ENCODE peak calls at places on chromosomes 1 and 21, in four cellular contexts. One of them, this sample, is unnamed.

GRCh38 chr21:44428281-44428942 is 26.9 kb upstream of the LRRC3 start:
- DNase-seq in HCT116: peak; percentile 89
- DNase-seq in K562: peak; percentile 70
- DNase-seq in HepG2: peak; percentile 26
- DNase-seq in this sample: no peak

GRCh38 chr1:58844176-58844575 is 60.3 kb upstream of the JUN start:
- DNase-seq in HCT116: no peak
- DNase-seq in K562: no peak
- DNase-seq in HepG2: no peak
- DNase-seq in this sample: no peak

GRCh38 chr1:192550922-192551534 is 24.5 kb upstream of the RGS1 start:
- DNase-seq in HCT116: peak; percentile 16
- DNase-seq in K562: no peak
- DNase-seq in HepG2: no peak
- DNase-seq in this sample: no peak

GRCh38 chr1:92989936-92990582 is 28.8 kb upstream of the DIPK1A start:
- DNase-seq in HCT116: no peak
- DNase-seq in K562: peak; percentile 23
- DNase-seq in HepG2: no peak
- DNase-seq in this sample: no peak

GRCh38 chr1:20194770-20195463 is 8.6 kb upstream of the PLA2G2C start:
- DNase-seq in HCT116: peak; percentile 56
- DNase-seq in K562: peak; percentile 90
- DNase-seq in HepG2: peak; percentile 44
- DNase-seq in this sample: peak; percentile 35

GRCh38 chr1:212256404-212256803 is 28.8 kb upstream of the PPP2R5A start:
- DNase-seq in HCT116: no peak
- DNase-seq in K562: no peak
- DNase-seq in HepG2: no peak
- DNase-seq in this sample: no peak

GRCh38 chr1:242002072-242002471 is 3.2 kb upstream of the MAP1LC3C start:
- DNase-seq in HCT116: no peak
- DNase-seq in K562: no peak
- DNase-seq in HepG2: no peak
- DNase-seq in this sample: no peak

GRCh38 chr1:232377494-232377770 is 252.5 kb downstream of the SIPA1L2 start:
- DNase-seq in HCT116: peak; percentile 63
- DNase-seq in K562: no peak
- DNase-seq in HepG2: peak; percentile 12
- DNase-seq in this sample: no peak

GRCh38 chr1:212488436-212489283 is 55.9 kb downstream of the NENF start:
- DNase-seq in HCT116: no peak
- DNase-seq in K562: peak; percentile 39
- DNase-seq in HepG2: peak; percentile 12
- DNase-seq in this sample: peak; percentile 80

GRCh38 chr1:6690186-6690585 is 11.4 kb downstream of the DNAJC11 start:
- DNase-seq in HCT116: no peak
- DNase-seq in K562: no peak
- DNase-seq in HepG2: no peak
- DNase-seq in this sample: no peak

GRCh38 chr1:232767381-232768074 is 37.7 kb upstream of the MAP10 start:
- DNase-seq in HCT116: peak; percentile 10
- DNase-seq in K562: no peak
- DNase-seq in HepG2: no peak
- DNase-seq in this sample: peak; percentile 20

GRCh38 chr1:36223373-36223995 is 759 bp upstream of the THRAP3 start:
- DNase-seq in HCT116: no peak
- DNase-seq in K562: peak; percentile 82
- DNase-seq in HepG2: no peak
- DNase-seq in this sample: peak; percentile 18

GRCh38 chr1:169885207-169885606 is 8.5 kb downstream of the SCYL3 start:
- DNase-seq in HCT116: no peak
- DNase-seq in K562: no peak
- DNase-seq in HepG2: no peak
- DNase-seq in this sample: no peak

GRCh38 chr1:35660581-35661473 is 19.5 kb upstream of the PSMB2 start:
- DNase-seq in HCT116: no peak
- DNase-seq in K562: peak; percentile 65
- DNase-seq in HepG2: no peak
- DNase-seq in this sample: no peak

GRCh38 chr1:225467193-225468020 is 39.6 kb upstream of the LBR start:
- DNase-seq in HCT116: no peak
- DNase-seq in K562: peak; percentile 42
- DNase-seq in HepG2: no peak
- DNase-seq in this sample: no peak

GRCh38 chr21:45309069-45309521 is 21.4 kb upstream of the POFUT2 start:
- DNase-seq in HCT116: no peak
- DNase-seq in K562: peak; percentile 82
- DNase-seq in HepG2: peak; percentile 69
- DNase-seq in this sample: no peak

GRCh38 chr1:13781907-13782633 is 82.1 kb downstream of the PRDM2 start:
- DNase-seq in HCT116: no peak
- DNase-seq in K562: no peak
- DNase-seq in HepG2: no peak
- DNase-seq in this sample: no peak

GRCh38 chr1:204858381-204858821 is 12.3 kb upstream of the NFASC start:
- DNase-seq in HCT116: no peak
- DNase-seq in K562: no peak
- DNase-seq in HepG2: no peak
- DNase-seq in this sample: no peak

GRCh38 chr1:18160290-18160942 is 52.8 kb downstream of the IGSF21 start:
- DNase-seq in HCT116: no peak
- DNase-seq in K562: no peak
- DNase-seq in HepG2: no peak
- DNase-seq in this sample: no peak

GRCh38 chr1:156958247-156958714 is 37.8 kb downstream of the LRRC71 start:
- DNase-seq in HCT116: no peak
- DNase-seq in K562: peak; percentile 94
- DNase-seq in HepG2: no peak
- DNase-seq in this sample: no peak

GRCh38 chr1:89005286-89006151 is 13.1 kb upstream of the KYAT3 start:
- DNase-seq in HCT116: no peak
- DNase-seq in K562: no peak
- DNase-seq in HepG2: no peak
- DNase-seq in this sample: no peak

GRCh38 chr1:211356723-211357418 is 30.2 kb downstream of the TRAF5 start:
- DNase-seq in HCT116: no peak
- DNase-seq in K562: no peak
- DNase-seq in HepG2: no peak
- DNase-seq in this sample: no peak

GRCh38 chr1:181296180-181296579 is 187.1 kb upstream of the CACNA1E start:
- DNase-seq in HCT116: no peak
- DNase-seq in K562: no peak
- DNase-seq in HepG2: no peak
- DNase-seq in this sample: no peak

GRCh38 chr1:20380616-20381035 is 90.0 kb downstream of the VWA5B1 start:
- DNase-seq in HCT116: peak; percentile 23
- DNase-seq in K562: no peak
- DNase-seq in HepG2: no peak
- DNase-seq in this sample: no peak

GRCh38 chr1:17109897-17110554 is 9.2 kb downstream of the PADI2 start:
- DNase-seq in HCT116: no peak
- DNase-seq in K562: no peak
- DNase-seq in HepG2: no peak
- DNase-seq in this sample: no peak

GRCh38 chr1:182217071-182217470 is 155.6 kb upstream of the ZNF648 start:
- DNase-seq in HCT116: peak; percentile 23
- DNase-seq in K562: no peak
- DNase-seq in HepG2: no peak
- DNase-seq in this sample: no peak

GRCh38 chr21:35217504-35218060 is 168.5 kb upstream of the RUNX1 start:
- DNase-seq in HCT116: peak; percentile 98
- DNase-seq in K562: no peak
- DNase-seq in HepG2: peak; percentile 10
- DNase-seq in this sample: peak; percentile 79

GRCh38 chr1:158003409-158003805 is 10.0 kb downstream of the KIRREL1 start:
- DNase-seq in HCT116: no peak
- DNase-seq in K562: no peak
- DNase-seq in HepG2: no peak
- DNase-seq in this sample: no peak

GRCh38 chr1:177914603-177915002 is 55.3 kb downstream of the SEC16B start:
- DNase-seq in HCT116: no peak
- DNase-seq in K562: no peak
- DNase-seq in HepG2: peak; percentile 36
- DNase-seq in this sample: no peak

GRCh38 chr21:46049890-46050650 is 47.8 kb upstream of the COL6A2 start:
- DNase-seq in HCT116: no peak
- DNase-seq in K562: no peak
- DNase-seq in HepG2: no peak
- DNase-seq in this sample: no peak

GRCh38 chr21:29228306-29228705 is 70.4 kb upstream of the BACH1 start:
- DNase-seq in HCT116: no peak
- DNase-seq in K562: no peak
- DNase-seq in HepG2: no peak
- DNase-seq in this sample: no peak

GRCh38 chr1:207495816-207496792 is at the start of gene CR1:
- DNase-seq in HCT116: no peak
- DNase-seq in K562: peak; percentile 27
- DNase-seq in HepG2: no peak
- DNase-seq in this sample: no peak

GRCh38 chr1:212341090-212341489 is 55.9 kb downstream of the PPP2R5A start:
- DNase-seq in HCT116: no peak
- DNase-seq in K562: no peak
- DNase-seq in HepG2: no peak
- DNase-seq in this sample: no peak

GRCh38 chr21:34365794-34366193 is 2.0 kb downstream of the KCNE2 start:
- DNase-seq in HCT116: no peak
- DNase-seq in K562: no peak
- DNase-seq in HepG2: peak; percentile 17
- DNase-seq in this sample: no peak

GRCh38 chr21:43943512-43944110 is 68.5 kb upstream of the TRAPPC10 start:
- DNase-seq in HCT116: no peak
- DNase-seq in K562: no peak
- DNase-seq in HepG2: no peak
- DNase-seq in this sample: no peak

GRCh38 chr1:33161061-33161681 is 20.7 kb downstream of the TRIM62 start:
- DNase-seq in HCT116: no peak
- DNase-seq in K562: no peak
- DNase-seq in HepG2: no peak
- DNase-seq in this sample: no peak

DNA sequence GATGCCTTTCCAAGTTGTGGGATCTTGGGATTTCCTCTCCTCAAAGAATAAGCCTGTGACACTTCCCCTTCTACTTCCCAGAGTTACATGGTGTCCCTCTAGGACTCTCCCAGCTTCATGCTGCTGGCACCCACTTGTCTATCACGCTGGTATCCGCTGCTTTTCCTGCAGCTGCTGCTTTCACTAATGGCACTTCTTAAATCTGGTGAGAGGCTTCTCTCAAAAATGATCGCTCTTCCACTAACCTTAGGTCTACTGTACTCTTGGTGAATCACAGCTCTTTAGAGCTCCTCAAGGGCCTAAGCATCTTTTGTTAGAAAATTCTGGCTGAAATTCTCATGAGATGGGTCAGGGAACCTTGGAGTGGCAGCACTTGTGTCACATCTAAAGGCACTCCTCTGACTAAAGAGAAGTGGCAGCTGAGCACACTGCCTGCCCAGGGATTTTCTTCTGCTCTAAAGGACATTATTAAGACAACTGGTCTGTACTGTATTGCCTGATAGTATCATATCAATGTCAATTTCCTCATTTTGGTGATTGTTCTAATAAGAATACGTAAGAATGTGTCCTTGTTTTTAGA is 32.1 kb downstream of the ZMYND12 start:
- DNase-seq in HCT116: no peak
- DNase-seq in K562: no peak
- DNase-seq in HepG2: no peak
- DNase-seq in this sample: no peak
- H3K4me3 ChIP-seq in HCT116: no peak overlapping the region
- H3K4me3 ChIP-seq in K562: no peak overlapping the region
- H3K4me3 ChIP-seq in HepG2: no peak overlapping the region
- H3K4me3 ChIP-seq in this sample: no peak overlapping the region

GRCh38 chr1:25094229-25094628 is 138.1 kb downstream of the SYF2 start:
- DNase-seq in HCT116: no peak
- DNase-seq in K562: no peak
- DNase-seq in HepG2: no peak
- DNase-seq in this sample: no peak

GRCh38 chr1:25095635-25096200 is 136.6 kb downstream of the SYF2 start:
- DNase-seq in HCT116: no peak
- DNase-seq in K562: no peak
- DNase-seq in HepG2: no peak
- DNase-seq in this sample: no peak

GRCh38 chr1:25091671-25092070 is 140.6 kb downstream of the SYF2 start:
- DNase-seq in HCT116: no peak
- DNase-seq in K562: no peak
- DNase-seq in HepG2: no peak
- DNase-seq in this sample: no peak

GRCh38 chr1:25096307-25097150 is 135.8 kb downstream of the SYF2 start:
- DNase-seq in HCT116: no peak
- DNase-seq in K562: no peak
- DNase-seq in HepG2: no peak
- DNase-seq in this sample: no peak

DNA sequence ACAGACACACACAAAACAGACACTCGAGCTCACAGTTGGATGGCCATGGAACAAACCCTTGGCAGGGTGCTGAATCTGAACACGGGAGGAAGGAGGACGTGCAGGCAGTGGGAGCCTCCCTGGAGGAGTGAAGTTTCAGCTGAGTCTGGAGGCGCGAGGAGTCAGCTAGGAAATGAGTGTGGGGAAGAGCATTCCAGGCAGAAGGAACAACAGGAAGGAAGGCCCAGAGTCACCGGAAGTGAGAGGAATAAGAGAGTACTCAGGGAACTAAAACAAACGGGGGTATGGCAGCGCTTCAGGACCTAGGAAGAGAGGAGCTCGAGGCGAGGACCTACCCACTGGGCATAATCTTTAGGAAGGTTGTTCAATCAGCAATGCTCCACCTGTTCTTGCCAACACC is 137.3 kb downstream of the SYF2 start:
- DNase-seq in HCT116: no peak
- DNase-seq in K562: no peak
- DNase-seq in HepG2: no peak
- DNase-seq in this sample: no peak
- H3K27me3 ChIP-seq in HCT116: no peaks in the 10 kb centered on the region
- H3K27me3 ChIP-seq in K562: peaks cover 41% of the 10 kb centered on the region
- H3K27me3 ChIP-seq in HepG2: peaks cover 31% of the 10 kb centered on the region
- H3K27me3 ChIP-seq in this sample: no peaks in the 10 kb centered on the region

DNA sequence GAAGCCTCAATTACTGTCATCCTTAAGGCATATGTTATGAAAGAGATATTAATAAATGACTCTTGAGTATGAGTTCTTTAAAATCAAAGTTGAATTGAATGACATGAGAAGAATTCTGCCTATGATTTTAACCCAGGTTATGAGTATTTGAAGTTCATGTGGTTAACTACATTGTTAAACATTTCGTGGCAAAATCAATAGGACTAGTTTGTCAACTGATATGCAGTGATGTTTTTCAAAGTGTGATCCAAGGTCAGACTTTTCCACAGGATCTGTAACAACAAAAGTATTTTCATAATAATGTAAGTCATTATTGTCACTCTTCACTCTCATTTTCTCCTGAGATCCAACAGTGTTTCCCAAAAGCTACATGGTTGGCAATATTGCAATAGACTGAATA is 189.5 kb downstream of the DENND1B start:
- DNase-seq in HCT116: no peak
- DNase-seq in K562: no peak
- DNase-seq in HepG2: peak; percentile 66
- DNase-seq in this sample: no peak
- TF ChIP-seq TCF7L2 in HCT116: no peak
- TF ChIP-seq TCF7L2 in K562: no peak
- TF ChIP-seq TCF7L2 in HepG2: no peak
- TF ChIP-seq TCF7L2 in this sample: no peak

GRCh38 chr1:159854101-159854692 is 8.3 kb downstream of the VSIG8 start:
- DNase-seq in HCT116: no peak
- DNase-seq in K562: no peak
- DNase-seq in HepG2: no peak
- DNase-seq in this sample: no peak
- H3K4me3 ChIP-seq in HCT116: peak overlapping the region; percentile 62
- H3K4me3 ChIP-seq in K562: no peak overlapping the region
- H3K4me3 ChIP-seq in HepG2: peak overlapping the region; percentile 33
- H3K4me3 ChIP-seq in this sample: peak overlapping the region; percentile 53